ENCODE peak calls at places on chromosomes 2 and 18, in five cellular contexts. S, O, X, Y and K are unnamed samples.

GRCh38 chr18:136433-136832 is 21.9 kb upstream of the USP14 start:
- DNase-seq in X (no peak), S (no peak), Y (no peak), O (no peak), K (no peak)

GRCh38 chr2:11553661-11554429 is 20.0 kb downstream of the GREB1 start:
- DNase-seq in X (no peak), S (peak), O (peak), Y (no peak), K (no peak)

GRCh38 chr2:70901235-70902066 is 34.2 kb upstream of the ATP6V1B1 start:
- DNase-seq in O (peak), X (no peak), Y (no peak), S (peak), K (peak)

GRCh38 chr2:120631241-120631640 is 104.4 kb upstream of the GLI2 start:
- DNase-seq in S (no peak), Y (no peak), O (no peak), X (no peak), K (no peak)

GRCh38 chr2:217218269-217219140 is 358.6 kb upstream of the TNP1 start:
- DNase-seq in X (no peak), O (peak), S (peak), Y (no peak), K (no peak)

GRCh38 chr2:100802076-100802475 is 17.9 kb upstream of the NPAS2 start:
- DNase-seq in X (peak), Y (no peak), O (no peak), S (no peak), K (no peak)

GRCh38 chr18:28115149-28115550 is 61.8 kb downstream of the CDH2 start:
- DNase-seq in Y (no peak), O (peak), S (peak), X (no peak), K (no peak)

GRCh38 chr2:168500516-168500915 is 44.4 kb downstream of the CERS6 start:
- DNase-seq in X (no peak), S (no peak), O (no peak), Y (no peak), K (no peak)

GRCh38 chr2:3285901-3286645 is 91.5 kb downstream of the EIPR1 start:
- DNase-seq in X (no peak), Y (no peak), O (no peak), S (no peak), K (no peak)

GRCh38 chr18:995641-996040 is 91.0 kb downstream of the ADCYAP1 start:
- DNase-seq in X (no peak), Y (no peak), S (peak), O (peak), K (no peak)

GRCh38 chr2:188573453-188573852 is 281.8 kb downstream of the GULP1 start:
- DNase-seq in O (no peak), Y (no peak), S (peak), X (no peak), K (no peak)

GRCh38 chr2:222993920-222994650 is 57.9 kb upstream of the KCNE4 start:
- DNase-seq in Y (peak), O (peak), S (peak), X (peak), K (peak)

GRCh38 chr18:62576277-62576676 is 53.5 kb downstream of the ZCCHC2 start:
- DNase-seq in S (no peak), Y (no peak), O (no peak), X (no peak), K (no peak)

GRCh38 chr2:111071480-111072143 is 49.1 kb upstream of the BCL2L11 start:
- DNase-seq in S (peak), O (peak), Y (no peak), X (peak), K (no peak)

GRCh38 chr2:14401838-14402237 is 230.7 kb upstream of the LRATD1 start:
- DNase-seq in O (no peak), X (no peak), S (no peak), Y (no peak), K (no peak)

DNA sequence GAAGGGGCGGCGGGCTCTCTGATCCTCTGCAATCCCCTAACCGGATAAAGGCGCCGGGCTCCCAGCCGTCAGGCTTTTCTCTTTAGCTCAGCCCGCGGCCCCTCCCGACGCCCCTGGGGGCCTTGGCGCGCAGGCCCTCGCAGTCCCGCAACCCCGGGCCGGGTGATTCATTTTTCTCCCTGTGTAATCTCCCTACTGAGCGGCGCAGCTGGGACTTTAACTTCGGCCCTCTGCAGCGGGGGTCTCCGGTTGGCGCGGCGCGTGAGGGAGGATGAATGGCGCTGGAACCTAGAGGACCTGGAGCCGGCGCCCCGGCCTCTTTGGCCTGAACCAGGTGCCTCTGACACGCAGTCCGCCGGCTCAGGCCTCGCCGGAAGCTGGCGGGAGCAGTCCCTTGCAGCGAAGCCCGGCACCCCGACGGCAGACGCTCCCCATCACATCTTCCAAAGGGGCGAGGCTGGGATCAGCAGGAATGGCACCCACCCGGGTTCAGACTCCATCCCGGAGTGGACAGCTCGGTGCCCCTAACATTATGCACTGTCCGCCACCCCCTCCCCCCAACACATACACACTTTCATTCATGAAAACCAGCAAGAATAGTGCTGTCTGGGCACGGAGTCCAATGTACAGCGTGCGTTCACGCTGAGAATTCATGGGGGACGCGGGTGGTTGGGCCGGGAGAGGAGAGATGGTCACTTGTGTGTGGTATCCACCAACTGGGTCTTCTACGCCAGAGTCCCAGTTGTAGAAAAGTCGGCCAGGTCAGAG is 1.2 kb downstream of the CNGA3 start:
- DNase-seq in X (no peak), S (no peak), Y (no peak), O (no peak), K (no peak)
- H3K4me3 ChIP-seq in X (no peak), S (no peak), Y (no peak), O (no peak), K (no peak)

DNA sequence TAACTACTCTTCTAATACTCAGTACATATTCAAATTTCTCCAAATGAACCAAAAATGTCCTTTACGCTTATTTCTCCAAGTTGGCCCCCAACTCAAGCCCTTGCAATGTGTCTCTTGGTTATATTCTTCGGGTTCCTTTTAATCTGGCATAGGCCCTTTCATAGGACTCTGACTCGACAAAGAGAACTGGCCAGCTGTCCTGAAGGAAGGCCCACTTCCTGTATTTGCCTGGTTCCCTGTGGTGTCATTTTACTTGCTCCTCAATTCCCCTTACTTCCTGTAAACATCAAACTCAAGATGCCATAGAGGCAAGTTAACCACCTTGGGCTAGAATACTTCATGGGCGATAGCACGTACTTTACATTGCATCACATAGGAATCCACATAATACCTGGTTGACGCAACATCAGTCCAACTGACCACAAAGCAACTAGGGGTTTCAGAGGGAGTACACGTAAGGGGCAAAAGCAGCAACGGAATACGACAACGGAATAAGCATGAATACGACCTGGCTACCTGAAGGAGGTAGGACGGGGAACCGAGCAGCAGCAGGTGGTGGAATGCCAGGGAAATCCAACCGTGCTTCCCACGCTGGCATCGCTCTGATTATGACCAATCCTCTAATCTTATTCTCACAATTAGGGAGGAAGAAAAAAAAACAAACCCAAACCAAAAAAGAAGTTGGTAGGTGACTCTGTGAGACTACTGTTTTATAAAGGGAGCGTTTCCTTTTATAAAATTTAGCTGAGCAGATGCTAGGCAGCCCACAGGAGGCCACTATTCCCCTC is 823 bp upstream of the GORASP2 start:
- DNase-seq in O (no peak), X (no peak), S (peak), Y (no peak), K (no peak)
- H3K4me3 ChIP-seq in O (peak), X (peak), S (peak), Y (peak), K (no peak)

GRCh38 chr2:178449700-178450573 is 1.0 kb downstream of the PRKRA start:
- DNase-seq in S (peak), Y (no peak), X (no peak), O (no peak), K (no peak)

GRCh38 chr2:178452334-178452733 is 1.2 kb downstream of the PJVK start:
- DNase-seq in S (no peak), O (no peak), Y (no peak), X (no peak), K (no peak)

GRCh38 chr2:178450574-178451429 is at the start of the genes PJVK and PRKRA:
- DNase-seq in S (peak), O (peak), X (peak), Y (peak), K (peak)

GRCh38 chr2:178452870-178453269 is 1.7 kb downstream of the PJVK start:
- DNase-seq in S (no peak), X (no peak), Y (no peak), O (no peak), K (no peak)

DNA sequence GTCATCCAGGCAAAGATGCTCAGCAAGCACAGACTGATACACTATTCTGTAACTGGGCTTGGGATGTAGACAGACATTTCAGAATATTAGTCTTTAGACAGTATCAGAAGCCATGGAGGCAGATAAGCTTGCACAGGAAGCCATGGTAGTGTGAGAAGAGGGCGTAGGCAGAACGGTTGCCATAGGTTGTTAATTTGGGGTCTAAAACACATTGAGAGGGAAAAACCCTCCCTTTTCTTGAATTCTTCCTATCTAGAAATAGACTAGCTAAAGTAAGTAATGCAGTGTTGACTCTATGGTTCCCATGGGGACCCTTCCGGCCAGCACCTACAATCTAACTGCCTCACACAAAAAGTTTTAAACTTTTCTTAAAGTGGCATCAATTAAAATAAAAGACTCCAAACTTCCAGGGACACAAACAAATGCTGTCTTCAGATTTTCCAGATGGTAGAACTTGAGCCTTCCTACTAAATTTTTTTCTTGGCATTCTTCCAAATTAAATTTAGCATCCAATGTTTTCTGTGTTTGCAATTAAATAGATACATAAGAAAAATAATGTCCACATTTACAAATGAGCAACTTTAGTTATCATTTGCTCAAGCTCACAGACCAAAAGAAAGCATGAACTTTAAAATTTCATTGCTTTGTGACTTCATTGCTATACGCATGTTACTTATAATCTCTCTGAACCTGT is 1.9 kb downstream of the PRKRA start:
- DNase-seq in Y (no peak), O (no peak), X (no peak), S (no peak), K (no peak)
- H3K4me3 ChIP-seq in Y (no peak), O (no peak), X (peak), S (no peak), K (peak)

GRCh38 chr18:79960921-79961526 is 3.4 kb upstream of the HSBP1L1 start:
- DNase-seq in O (no peak), S (no peak), X (no peak), Y (no peak), K (no peak)
- H3K4me3 ChIP-seq in O (no peak), S (no peak), X (no peak), Y (no peak), K (no peak)